ENCODE peak calls at places on chromosome 16, in ten cellular contexts. H is neural progenitor cell, Q is NT2/D1, L is Panc1, E is mucosa of descending colon, F is transverse colon, Y is iPS DF 6.9, O is SJSA1, G is left lung, P is body of pancreas. K is an unnamed sample.

GRCh38 chr16:65116818-65117430 is 4.9 kb downstream of the CDH11 start:
- DNase-seq in H (peak; percentile 33), Q (no peak), L (no peak), E (no peak), F (no peak), Y (no peak), O (peak; percentile 32), G (no peak), P (no peak), K (no peak)

GRCh38 chr16:66357523-66357928 is 9.0 kb upstream of the CDH5 start:
- DNase-seq in H (peak; percentile 75), Q (peak; percentile 69), L (no peak), E (no peak), F (peak; percentile 41), Y (no peak), O (peak; percentile 69), G (no peak), P (peak; percentile 65), K (no peak)

GRCh38 chr16:12625068-12625467 is 178.6 kb downstream of the CPPED1 start:
- DNase-seq in H (no peak), Q (no peak), L (no peak), E (no peak), F (no peak), Y (no peak), O (no peak), G (no peak), P (no peak), K (no peak)

GRCh38 chr16:2149630-2150417 is 1.4 kb downstream of the RAB26 start:
- DNase-seq in H (peak; percentile 38), Q (no peak), L (no peak), E (peak; percentile 59), F (no peak), Y (no peak), O (no peak), G (peak; percentile 66), P (no peak), K (no peak)

GRCh38 chr16:65523258-65523950 is 401.5 kb upstream of the CDH11 start:
- DNase-seq in H (peak; percentile 43), Q (no peak), L (no peak), E (no peak), F (no peak), Y (no peak), O (no peak), G (no peak), P (no peak), K (no peak)

GRCh38 chr16:82329504-82330192 is 159.6 kb upstream of the MPHOSPH6 start:
- DNase-seq in H (peak; percentile 47), Q (no peak), L (no peak), E (no peak), F (no peak), Y (no peak), O (no peak), G (no peak), P (peak; percentile 76), K (no peak)

GRCh38 chr16:73997340-73997711 is 299.3 kb upstream of the PSMD7 start:
- DNase-seq in H (no peak), Q (no peak), L (no peak), E (no peak), F (no peak), Y (no peak), O (no peak), G (no peak), P (no peak), K (no peak)

GRCh38 chr16:66273036-66273435 is 93.5 kb upstream of the CDH5 start:
- DNase-seq in H (no peak), Q (no peak), L (no peak), E (no peak), F (no peak), Y (no peak), O (no peak), G (no peak), P (no peak), K (peak; percentile 34)

GRCh38 chr16:87628940-87629339 is 26.6 kb downstream of the JPH3 start:
- DNase-seq in H (no peak), Q (no peak), L (no peak), E (no peak), F (no peak), Y (no peak), O (peak; percentile 31), G (peak; percentile 37), P (no peak), K (no peak)

GRCh38 chr16:52976539-52977167 is 76.0 kb downstream of the CHD9NB start:
- DNase-seq in H (peak; percentile 30), Q (no peak), L (no peak), E (no peak), F (no peak), Y (peak; percentile 25), O (no peak), G (no peak), P (no peak), K (no peak)

GRCh38 chr16:66127459-66128362 is 238.8 kb upstream of the CDH5 start:
- DNase-seq in H (peak; percentile 51), Q (no peak), L (no peak), E (no peak), F (no peak), Y (no peak), O (no peak), G (no peak), P (peak; percentile 5), K (no peak)

DNA sequence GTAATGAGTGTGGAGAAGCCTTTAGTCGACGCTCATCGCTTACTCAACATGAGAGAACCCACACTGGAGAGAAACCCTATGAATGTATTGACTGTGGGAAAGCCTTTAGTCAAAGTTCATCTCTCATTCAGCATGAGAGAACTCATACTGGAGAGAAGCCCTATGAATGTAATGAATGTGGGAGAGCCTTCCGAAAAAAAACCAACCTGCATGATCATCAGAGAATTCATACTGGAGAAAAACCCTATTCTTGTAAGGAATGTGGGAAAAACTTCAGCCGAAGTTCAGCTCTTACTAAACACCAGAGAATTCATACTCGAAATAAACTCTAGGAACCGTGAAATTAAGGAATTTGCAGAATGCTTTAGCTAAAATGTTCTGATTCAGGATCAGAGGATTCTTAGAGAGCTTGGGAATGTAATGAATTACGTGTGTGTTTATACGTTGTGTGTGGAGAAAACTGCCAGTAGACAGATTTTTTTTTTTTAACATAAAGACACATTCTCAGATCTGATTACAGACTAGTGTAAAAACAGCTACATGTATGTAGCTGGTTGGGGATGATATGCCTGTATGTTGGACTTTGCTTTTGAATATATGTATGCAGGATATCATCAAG is 25.4 kb downstream of the ZFP90 start:
- DNase-seq in H (peak; percentile 5), Q (no peak), L (no peak), E (no peak), F (no peak), Y (no peak), O (peak; percentile 10), G (no peak), P (no peak), K (no peak)
- H3K9me3 ChIP-seq in H (peaks cover 85% of the 10 kb centered on the region), Q (peaks cover 100% of the 10 kb centered on the region), L (peaks cover 74% of the 10 kb centered on the region), E (peaks cover 100% of the 10 kb centered on the region), F (peaks cover 94% of the 10 kb centered on the region), Y (peaks cover 23% of the 10 kb centered on the region), O (peaks cover 78% of the 10 kb centered on the region), G (peaks cover 100% of the 10 kb centered on the region), P (no peaks in the 10 kb centered on the region), K (peaks cover 86% of the 10 kb centered on the region)

GRCh38 chr16:28001642-28002041 is 61.9 kb downstream of the GSG1L start:
- DNase-seq in H (no peak), Q (no peak), L (no peak), E (no peak), F (no peak), Y (no peak), O (no peak), G (no peak), P (no peak), K (no peak)

GRCh38 chr16:28000314-28000713 is 63.2 kb downstream of the GSG1L start:
- DNase-seq in H (no peak), Q (no peak), L (no peak), E (no peak), F (no peak), Y (no peak), O (no peak), G (no peak), P (no peak), K (no peak)

GRCh38 chr16:28001184-28001583 is 62.3 kb downstream of the GSG1L start:
- DNase-seq in H (no peak), Q (no peak), L (no peak), E (no peak), F (no peak), Y (no peak), O (no peak), G (no peak), P (no peak), K (no peak)

GRCh38 chr16:28003021-28003865 is 60.3 kb downstream of the GSG1L start:
- DNase-seq in H (no peak), Q (no peak), L (no peak), E (no peak), F (no peak), Y (no peak), O (no peak), G (no peak), P (no peak), K (no peak)

GRCh38 chr16:27999687-28000086 is 63.8 kb downstream of the GSG1L start:
- DNase-seq in H (no peak), Q (no peak), L (no peak), E (no peak), F (no peak), Y (no peak), O (no peak), G (no peak), P (no peak), K (no peak)
- H3K4me3 ChIP-seq in H (no peak overlapping the region), Q (no peak overlapping the region), L (no peak overlapping the region), E (no peak overlapping the region), F (no peak overlapping the region), Y (no peak overlapping the region), O (no peak overlapping the region), G (no peak overlapping the region), P (no peak overlapping the region), K (no peak overlapping the region)

DNA sequence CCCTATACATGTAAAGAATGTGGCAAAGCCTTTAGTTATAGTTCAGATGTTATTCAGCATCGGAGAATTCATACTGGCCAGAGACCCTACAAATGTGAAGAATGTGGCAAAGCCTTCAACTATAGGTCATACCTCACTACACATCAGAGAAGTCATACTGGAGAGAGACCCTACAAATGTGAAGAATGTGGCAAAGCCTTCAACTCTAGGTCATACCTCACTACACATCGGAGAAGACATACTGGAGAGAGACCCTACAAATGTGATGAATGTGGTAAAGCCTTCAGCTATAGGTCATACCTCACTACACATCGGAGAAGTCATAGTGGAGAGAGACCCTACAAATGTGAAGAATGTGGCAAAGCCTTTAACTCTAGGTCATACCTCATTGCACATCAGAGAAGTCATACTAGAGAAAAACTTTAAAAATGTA is 42.5 kb downstream of the ZNF267 start:
- DNase-seq in H (no peak), Q (no peak), L (no peak), E (no peak), F (no peak), Y (no peak), O (no peak), G (no peak), P (no peak), K (no peak)
- H3K9me3 ChIP-seq in H (peaks cover 64% of the 10 kb centered on the region), Q (peaks cover 91% of the 10 kb centered on the region), L (peaks cover 94% of the 10 kb centered on the region), E (peaks cover 99% of the 10 kb centered on the region), F (peaks cover 99% of the 10 kb centered on the region), Y (peaks cover 13% of the 10 kb centered on the region), O (peaks cover 57% of the 10 kb centered on the region), G (peaks cover 100% of the 10 kb centered on the region), P (no peaks in the 10 kb centered on the region), K (peaks cover 75% of the 10 kb centered on the region)

DNA sequence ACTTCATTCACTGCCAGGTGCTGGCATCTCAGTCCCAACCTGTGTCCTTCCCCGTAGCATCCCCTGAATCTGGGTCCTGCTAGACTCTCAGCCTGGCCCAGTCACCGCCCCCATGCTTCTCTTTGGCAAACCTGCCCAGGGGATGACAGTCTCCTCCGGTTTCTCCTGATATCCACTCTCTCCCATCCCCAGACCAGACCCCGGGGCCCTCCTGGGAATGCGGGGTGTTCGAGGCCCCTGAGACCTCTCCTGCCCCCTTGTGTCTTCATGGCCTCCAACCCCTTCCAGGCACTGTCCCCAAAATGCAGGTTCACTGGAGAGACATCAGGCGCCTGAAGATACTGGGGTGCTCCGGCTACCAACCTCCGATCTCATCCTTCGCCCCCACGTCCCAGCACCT is 544 bp downstream of the STX1B start:
- DNase-seq in H (peak; percentile 38), Q (no peak), L (no peak), E (no peak), F (no peak), Y (no peak), O (no peak), G (no peak), P (no peak), K (no peak)
- H3K4me3 ChIP-seq in H (peak overlapping the region; percentile 62), Q (peak overlapping the region; percentile 38), L (no peak overlapping the region), E (no peak overlapping the region), F (no peak overlapping the region), Y (peak overlapping the region; percentile 61), O (no peak overlapping the region), G (no peak overlapping the region), P (no peak overlapping the region), K (peak overlapping the region; percentile 44)

K was measured in vagina.